ENCODE peak calls at places on chromosome 15, in ten cellular contexts. E is psoas muscle, L is upper lobe of left lung, Q is right atrium auricular region, P is fibroblast of lung, D is left lung, S is GM23338, O is fibroblast of the aortic adventitia, J is Peyer's patch, H is IMR-90. X is an unnamed sample.

GRCh38 chr15:52481915-52482314 is 46.8 kb downstream of the MYO5A start:
- DNase-seq in E (no peak), L (peak; percentile 27), Q (no peak), P (peak; percentile 63), D (no peak), S (no peak), O (peak; percentile 76), J (peak; percentile 80), H (peak; percentile 84), X (peak; percentile 80)

GRCh38 chr15:65326109-65326508 is 21.6 kb downstream of the RNU5B-1 start:
- DNase-seq in E (peak; percentile 54), L (no peak), Q (no peak), P (no peak), D (no peak), S (peak; percentile 57), O (no peak), J (no peak), H (no peak), X (no peak)

GRCh38 chr15:89971592-89971997 is 29.5 kb upstream of the ZNF710 start:
- DNase-seq in E (peak; percentile 64), L (peak; percentile 41), Q (no peak), P (peak; percentile 54), D (no peak), S (peak; percentile 95), O (peak; percentile 48), J (peak; percentile 84), H (peak; percentile 52), X (peak; percentile 51)

GRCh38 chr15:69452702-69453513 is at the start of gene RPLP1:
- DNase-seq in E (peak; percentile 99), L (peak; percentile 97), Q (peak; percentile 99), P (peak; percentile 96), D (peak; percentile 98), S (peak; percentile 97), O (peak; percentile 96), J (peak; percentile 99), H (peak; percentile 94), X (peak; percentile 93)

GRCh38 chr15:49024840-49025239 is 21.4 kb downstream of the SECISBP2L start:
- DNase-seq in E (no peak), L (no peak), Q (no peak), P (no peak), D (no peak), S (no peak), O (no peak), J (no peak), H (no peak), X (no peak)

GRCh38 chr15:71385026-71385425 is 269.8 kb downstream of the THSD4 start:
- DNase-seq in E (no peak), L (no peak), Q (no peak), P (peak; percentile 60), D (no peak), S (no peak), O (no peak), J (peak; percentile 56), H (peak; percentile 25), X (no peak)

GRCh38 chr15:90414408-90415028 is 26.5 kb downstream of the IQGAP1 start:
- DNase-seq in E (no peak), L (no peak), Q (no peak), P (peak; percentile 60), D (no peak), S (no peak), O (peak; percentile 48), J (no peak), H (peak; percentile 91), X (peak; percentile 71)

GRCh38 chr15:53197426-53197839 is 407.3 kb upstream of the ONECUT1 start:
- DNase-seq in E (peak; percentile 73), L (peak; percentile 50), Q (no peak), P (peak; percentile 32), D (peak; percentile 84), S (peak; percentile 90), O (peak; percentile 44), J (peak; percentile 65), H (peak; percentile 2), X (peak; percentile 42)

GRCh38 chr15:87619161-87619960 is 637.2 kb downstream of the NTRK3 start:
- DNase-seq in E (no peak), L (no peak), Q (no peak), P (peak; percentile 64), D (no peak), S (no peak), O (peak; percentile 100), J (no peak), H (peak; percentile 44), X (peak; percentile 87)

GRCh38 chr15:59296181-59296617 is 76.5 kb downstream of the MYO1E start:
- DNase-seq in E (no peak), L (no peak), Q (no peak), P (peak; percentile 85), D (no peak), S (no peak), O (peak; percentile 78), J (peak; percentile 36), H (peak; percentile 86), X (peak; percentile 96)

GRCh38 chr15:87357608-87358007 is 898.9 kb downstream of the NTRK3 start:
- DNase-seq in E (no peak), L (no peak), Q (no peak), P (no peak), D (no peak), S (no peak), O (no peak), J (no peak), H (no peak), X (no peak)

GRCh38 chr15:47908950-47909670 is 191.8 kb downstream of the SEMA6D start:
- DNase-seq in E (no peak), L (no peak), Q (no peak), P (no peak), D (no peak), S (no peak), O (no peak), J (no peak), H (no peak), X (peak; percentile 41)

GRCh38 chr15:20349774-20350498 is 191.7 kb downstream of the GOLGA6L6 start:
- DNase-seq in E (peak; percentile 59), L (no peak), Q (no peak), P (no peak), D (peak; percentile 90), S (no peak), O (no peak), J (peak; percentile 44), H (no peak), X (no peak)

GRCh38 chr15:68500363-68501317 is 68.7 kb upstream of the ITGA11 start:
- DNase-seq in E (no peak), L (no peak), Q (no peak), P (no peak), D (no peak), S (no peak), O (peak; percentile 53), J (no peak), H (no peak), X (peak; percentile 42)

GRCh38 chr15:68352401-68353062 is 75.0 kb downstream of the FEM1B start:
- DNase-seq in E (peak; percentile 60), L (peak; percentile 56), Q (peak; percentile 76), P (peak; percentile 88), D (no peak), S (no peak), O (peak; percentile 96), J (no peak), H (peak; percentile 98), X (peak; percentile 98)

GRCh38 chr15:75200765-75201608 is 695 bp upstream of the C15orf39 start:
- DNase-seq in E (no peak), L (peak; percentile 86), Q (peak; percentile 69), P (peak; percentile 23), D (no peak), S (peak; percentile 94), O (peak; percentile 28), J (peak; percentile 89), H (no peak), X (no peak)
- TF ChIP-seq CTCF in E (no peak), L (no peak), Q (no peak), P (no peak), D (no peak), S (no peak), O (no peak), J (no peak), H (no peak), X (no peak)

GRCh38 chr15:75449585-75450306 is 1.7 kb downstream of the SIN3A start:
- DNase-seq in E (no peak), L (no peak), Q (no peak), P (no peak), D (peak; percentile 27), S (no peak), O (no peak), J (no peak), H (no peak), X (no peak)
- H3K4me3 ChIP-seq in E (peak overlapping the region; percentile 96), L (peak overlapping the region; percentile 96), Q (peak overlapping the region; percentile 97), P (peak overlapping the region; percentile 98), D (peak overlapping the region; percentile 62), S (peak overlapping the region; percentile 77), O (peak overlapping the region; percentile 97), J (peak overlapping the region; percentile 91), H (peak overlapping the region; percentile 84), X (peak overlapping the region; percentile 95)

GRCh38 chr15:57703387-57703786 is 3.1 kb upstream of the POLR2M start:
- DNase-seq in E (no peak), L (no peak), Q (no peak), P (no peak), D (no peak), S (no peak), O (no peak), J (no peak), H (no peak), X (peak; percentile 58)

GRCh38 chr15:57706405-57707209 is at the start of gene POLR2M:
- DNase-seq in E (peak; percentile 98), L (peak; percentile 94), Q (peak; percentile 99), P (peak; percentile 99), D (peak; percentile 93), S (peak; percentile 97), O (peak; percentile 99), J (peak; percentile 98), H (peak; percentile 100), X (peak; percentile 98)

GRCh38 chr15:57705746-57706404 is 639 bp upstream of the POLR2M start:
- DNase-seq in E (no peak), L (no peak), Q (no peak), P (no peak), D (no peak), S (no peak), O (no peak), J (no peak), H (no peak), X (no peak)

DNA sequence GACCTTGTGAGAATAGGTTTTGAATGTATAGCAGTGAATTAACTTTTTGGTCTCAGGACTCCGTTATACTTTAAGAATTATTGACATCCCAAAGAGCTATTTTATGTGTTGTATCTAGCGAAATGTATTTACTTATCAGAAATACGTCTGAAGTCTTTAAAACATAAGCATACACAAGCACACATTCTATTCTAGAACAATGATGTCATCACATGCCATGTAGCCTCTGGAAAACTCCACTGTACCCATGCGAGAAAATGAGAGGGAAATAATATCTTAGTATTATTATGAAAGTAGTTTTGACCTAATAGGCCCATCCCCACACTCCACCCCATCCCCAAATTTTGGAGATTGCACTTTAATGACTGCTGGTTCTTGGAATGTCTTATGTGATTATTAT is 1.5 kb downstream of the POLR2M start:
- DNase-seq in E (no peak), L (no peak), Q (no peak), P (peak; percentile 59), D (no peak), S (no peak), O (peak; percentile 46), J (no peak), H (peak; percentile 64), X (no peak)
- TF ChIP-seq CTCF in E (no peak), L (no peak), Q (no peak), P (no peak), D (no peak), S (no peak), O (no peak), J (no peak), H (no peak), X (no peak)

DNA sequence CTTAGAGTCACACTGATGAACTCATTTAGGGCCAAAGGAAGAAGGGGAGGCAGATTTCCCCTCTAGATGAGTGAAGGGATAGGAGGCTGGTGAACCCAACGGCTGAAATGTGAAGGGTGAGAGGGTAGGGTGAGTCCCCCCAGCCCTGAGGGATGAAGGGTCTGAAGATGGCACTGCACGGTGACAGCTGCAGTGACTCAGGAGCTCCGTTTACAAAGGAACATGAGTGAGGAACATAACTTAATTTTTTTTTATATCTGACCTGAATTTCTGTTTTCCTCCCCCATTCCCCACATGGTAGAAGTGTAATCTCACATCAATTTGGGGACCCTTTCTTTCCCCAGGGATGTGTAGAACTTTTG is 14.0 kb downstream of the SNX33 start:
- DNase-seq in E (peak; percentile 11), L (no peak), Q (no peak), P (no peak), D (no peak), S (no peak), O (no peak), J (no peak), H (no peak), X (no peak)
- H3K4me3 ChIP-seq in E (no peak overlapping the region), L (no peak overlapping the region), Q (no peak overlapping the region), P (no peak overlapping the region), D (no peak overlapping the region), S (no peak overlapping the region), O (peak overlapping the region; percentile 22), J (no peak overlapping the region), H (no peak overlapping the region), X (peak overlapping the region; percentile 36)

X was measured in AG10803.